ENCODE peak calls at places on chromosomes 1 and 21, in ten cellular contexts. B is mesendoderm; R is fibroblast of mammary gland; P is CD8-positive, alpha-beta T cell; H is coronary artery; U is tibial nerve; T is Caco-2; Z is brain microvascular endothelial cell; X is choroid plexus epithelial cell; V is transverse colon. C is an unnamed sample.
A peak's percentile ranks its signal among the peaks of the same experiment; 100 is the strongest.

GRCh38 chr1:147745271-147745670 is 15.1 kb downstream of the GJA5 start:
- DNase-seq in B (no peak), H (no peak), Z (no peak), X (no peak), V (no peak), T (no peak), P (no peak), U (no peak), R (no peak), C (no peak)

GRCh38 chr1:153711006-153711405 is 16.8 kb upstream of the INTS3 start:
- DNase-seq in B (no peak), R (no peak), V (no peak), H (no peak), P (no peak), Z (no peak), T (no peak), X (no peak), U (no peak), C (no peak)

GRCh38 chr21:42162831-42163510 is 56.0 kb upstream of the ABCG1 start:
- DNase-seq in X (no peak), B (peak; percentile 25), U (no peak), Z (no peak), H (no peak), P (peak; percentile 29), R (peak; percentile 47), V (no peak), T (no peak), C (peak; percentile 11)

GRCh38 chr1:27357281-27358037 is 9.3 kb downstream of the MAP3K6 start:
- DNase-seq in T (peak; percentile 50), P (peak; percentile 93), R (peak; percentile 43), U (peak; percentile 52), X (peak; percentile 65), V (peak; percentile 80), B (peak; percentile 85), H (no peak), Z (no peak), C (no peak)

GRCh38 chr1:31576201-31576669 is at the start of gene TINAGL1:
- DNase-seq in P (no peak), Z (no peak), H (peak; percentile 74), U (no peak), R (no peak), B (peak; percentile 79), T (peak; percentile 86), V (peak; percentile 94), X (peak; percentile 29), C (no peak)

GRCh38 chr1:200258447-200259375 is 151.1 kb downstream of the ZNF281 start:
- DNase-seq in R (peak; percentile 33), Z (no peak), T (no peak), V (no peak), B (peak; percentile 48), H (no peak), X (peak; percentile 59), P (no peak), U (no peak), C (no peak)

GRCh38 chr1:185973645-185974044 is 239.5 kb downstream of the HMCN1 start:
- DNase-seq in V (no peak), P (no peak), H (no peak), B (no peak), R (peak; percentile 95), T (no peak), U (no peak), Z (peak; percentile 94), X (peak; percentile 96), C (peak; percentile 73)

GRCh38 chr21:45166931-45167330 is 92.6 kb downstream of the ADARB1 start:
- DNase-seq in X (no peak), V (no peak), B (no peak), U (no peak), R (no peak), T (no peak), H (no peak), P (no peak), Z (no peak), C (no peak)

GRCh38 chr1:203888807-203889251 is 27.4 kb downstream of the SNRPE start:
- DNase-seq in T (no peak), Z (peak; percentile 3), H (no peak), V (no peak), X (peak; percentile 68), P (no peak), B (no peak), U (no peak), R (peak; percentile 59), C (peak; percentile 20)

GRCh38 chr1:20974069-20974468 is 187.0 kb upstream of the HP1BP3 start:
- DNase-seq in Z (no peak), T (no peak), U (no peak), B (no peak), H (no peak), V (no peak), P (no peak), X (peak; percentile 28), R (peak; percentile 34), C (no peak)

GRCh38 chr1:234309243-234309597 is 64.0 kb upstream of the COA6 start:
- DNase-seq in T (no peak), Z (no peak), H (no peak), X (no peak), B (no peak), R (no peak), V (no peak), P (no peak), U (no peak), C (no peak)
- H3K4me3 ChIP-seq in T (peak overlapping the region; percentile 21), Z (no peak overlapping the region), H (no peak overlapping the region), X (no peak overlapping the region), B (no peak overlapping the region), R (no peak overlapping the region), V (no peak overlapping the region), P (no peak overlapping the region), U (no peak overlapping the region), C (no peak overlapping the region)

DNA sequence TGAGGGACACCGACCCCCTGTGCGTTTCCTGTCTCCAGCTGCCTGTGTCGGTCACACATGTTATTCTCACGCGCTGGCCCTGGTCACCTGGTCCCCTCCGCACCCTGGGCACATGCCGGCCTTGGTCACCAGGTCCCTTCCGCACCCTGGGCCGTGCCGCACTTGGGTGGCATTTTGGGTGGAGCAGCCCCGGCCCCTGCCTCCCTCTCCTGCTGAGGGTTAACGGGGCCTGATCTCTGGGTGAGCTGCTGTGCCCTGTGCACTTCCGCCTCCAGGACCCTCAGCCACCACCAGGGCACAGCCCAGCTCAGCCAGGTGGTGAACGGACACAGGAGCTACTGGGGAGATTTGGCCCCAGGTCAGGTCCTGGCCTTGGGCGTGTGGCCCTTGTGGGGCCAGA is 26.6 kb downstream of the RRP1 start:
- DNase-seq in B (no peak), V (no peak), U (no peak), X (no peak), H (no peak), R (no peak), T (no peak), Z (no peak), P (no peak), C (no peak)
- H3K4me3 ChIP-seq in B (no peak overlapping the region), V (no peak overlapping the region), U (no peak overlapping the region), X (no peak overlapping the region), H (no peak overlapping the region), R (no peak overlapping the region), T (no peak overlapping the region), Z (no peak overlapping the region), P (no peak overlapping the region), C (no peak overlapping the region)

DNA sequence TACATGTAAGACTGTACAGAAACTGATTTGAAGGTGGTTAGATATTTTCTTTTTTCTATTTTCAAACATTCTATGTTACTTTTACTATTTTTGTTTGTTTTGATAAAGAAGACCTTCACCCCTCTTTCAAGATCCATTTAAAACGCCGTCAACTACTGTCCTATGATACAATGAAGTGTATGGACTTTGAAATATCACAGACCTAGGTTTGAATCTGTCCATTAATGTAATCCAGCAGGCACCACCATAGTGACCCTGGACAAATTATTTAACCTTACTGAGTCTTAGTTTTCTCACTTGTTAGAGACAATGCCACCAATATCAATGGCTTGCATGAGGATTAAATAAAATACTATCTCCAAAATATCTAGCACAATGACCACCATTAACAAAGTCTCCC is 2.0 kb downstream of the FRRS1 start:
- DNase-seq in B (no peak), V (no peak), Z (no peak), U (no peak), H (no peak), R (no peak), P (no peak), X (no peak), T (no peak), C (no peak)
- H3K4me3 ChIP-seq in B (no peak overlapping the region), V (no peak overlapping the region), Z (no peak overlapping the region), U (no peak overlapping the region), H (no peak overlapping the region), R (no peak overlapping the region), P (no peak overlapping the region), X (no peak overlapping the region), T (no peak overlapping the region), C (no peak overlapping the region)

GRCh38 chr21:43827015-43827611 is 37.7 kb downstream of the RRP1 start:
- DNase-seq in P (no peak), R (peak; percentile 78), H (no peak), X (peak; percentile 39), V (no peak), Z (peak; percentile 78), B (no peak), T (no peak), U (no peak), C (peak; percentile 17)
- H3K4me3 ChIP-seq in P (no peak overlapping the region), R (no peak overlapping the region), H (no peak overlapping the region), X (no peak overlapping the region), V (no peak overlapping the region), Z (no peak overlapping the region), B (no peak overlapping the region), T (no peak overlapping the region), U (no peak overlapping the region), C (no peak overlapping the region)

C was measured in HFF-Myc.